ENCODE peak calls at places on chromosome 11, in nine cellular contexts. D, V, P, Q, F, W, R, L and J are unnamed samples.

GRCh38 chr11:128399186-128399585 is 188.2 kb downstream of the ETS1 start:
- DNase-seq in D (no peak), V (no peak), P (no peak), Q (no peak), F (no peak), W (no peak), R (no peak), L (no peak), J (no peak)

GRCh38 chr11:125091247-125091876 is 20.1 kb downstream of the TMEM218 start:
- DNase-seq in D (no peak), V (no peak), P (no peak), Q (peak; percentile 68), F (peak; percentile 58), W (no peak), R (peak; percentile 89), L (peak; percentile 16), J (peak; percentile 84)

GRCh38 chr11:134370526-134371435 is 39.0 kb downstream of the GLB1L2 start:
- DNase-seq in D (no peak), V (no peak), P (no peak), Q (no peak), F (no peak), W (no peak), R (no peak), L (no peak), J (no peak)

GRCh38 chr11:27184458-27185312 is 144.1 kb downstream of the BBOX1 start:
- DNase-seq in D (no peak), V (no peak), P (no peak), Q (no peak), F (no peak), W (no peak), R (no peak), L (no peak), J (no peak)

GRCh38 chr11:117438371-117439000 is 110.8 kb downstream of the CEP164 start:
- DNase-seq in D (no peak), V (no peak), P (no peak), Q (no peak), F (no peak), W (no peak), R (no peak), L (no peak), J (no peak)

GRCh38 chr11:94198718-94199117 is 70.1 kb downstream of the PANX1 start:
- DNase-seq in D (no peak), V (no peak), P (no peak), Q (no peak), F (no peak), W (no peak), R (no peak), L (no peak), J (no peak)

GRCh38 chr11:117523680-117524079 is 196.0 kb downstream of the CEP164 start:
- DNase-seq in D (no peak), V (no peak), P (no peak), Q (no peak), F (no peak), W (no peak), R (no peak), L (no peak), J (no peak)

GRCh38 chr11:833849-834311 is 1.1 kb downstream of the CD151 start:
- DNase-seq in D (no peak), V (no peak), P (no peak), Q (no peak), F (no peak), W (no peak), R (no peak), L (peak; percentile 59), J (no peak)

GRCh38 chr11:125110996-125111340 is 458 bp downstream of the TMEM218 start:
- DNase-seq in D (no peak), V (no peak), P (no peak), Q (no peak), F (no peak), W (no peak), R (no peak), L (no peak), J (no peak)

GRCh38 chr11:60994450-60995135 is 23.1 kb downstream of the CD6 start:
- DNase-seq in D (no peak), V (no peak), P (no peak), Q (no peak), F (no peak), W (no peak), R (no peak), L (no peak), J (no peak)

GRCh38 chr11:96122601-96123044 is 198.7 kb upstream of the MTMR2 start:
- DNase-seq in D (no peak), V (no peak), P (no peak), Q (no peak), F (no peak), W (no peak), R (no peak), L (no peak), J (no peak)

GRCh38 chr11:94111660-94112059 is 17.0 kb upstream of the PANX1 start:
- DNase-seq in D (no peak), V (no peak), P (no peak), Q (no peak), F (no peak), W (no peak), R (no peak), L (no peak), J (no peak)

DNA sequence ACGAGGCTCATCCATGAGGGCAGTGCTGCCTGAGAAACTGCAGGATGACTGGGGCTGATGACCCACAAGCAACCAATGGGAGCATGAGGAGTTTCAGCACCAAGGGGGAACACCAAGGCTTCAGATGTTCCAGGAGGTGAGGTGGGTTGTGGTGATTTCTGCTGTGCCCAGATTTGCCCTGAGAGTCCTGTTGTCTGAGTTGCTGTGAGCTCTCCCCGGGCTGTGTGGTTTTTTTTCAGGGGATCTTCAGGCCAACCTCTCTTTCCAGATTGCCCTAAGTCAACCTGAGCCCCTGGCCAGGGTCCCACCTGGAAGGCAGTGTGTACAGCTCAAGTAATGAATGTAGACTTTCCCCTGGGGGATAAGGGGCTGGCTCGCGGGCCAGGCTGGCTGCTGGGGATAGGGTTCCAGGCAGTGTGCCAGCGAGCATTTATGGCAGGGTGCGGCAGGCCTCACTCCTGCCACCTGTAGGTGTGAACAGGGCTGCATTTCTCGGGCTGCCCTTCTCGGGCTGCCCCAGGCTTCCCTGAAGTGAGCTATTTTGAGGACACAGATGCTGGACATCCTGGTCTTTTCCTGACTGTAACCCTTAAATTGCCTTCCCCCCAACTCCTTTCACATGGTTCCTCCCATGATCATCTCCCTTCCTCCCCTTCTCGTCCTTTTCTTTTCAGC is 9.8 kb downstream of the SLC22A6 start:
- DNase-seq in D (no peak), V (no peak), P (peak; percentile 8), Q (peak; percentile 76), F (no peak), W (peak; percentile 87), R (peak; percentile 67), L (peak; percentile 88), J (no peak)
- TF ChIP-seq CTCF in D (no peak), V (peak; percentile 66), P (no peak), Q (peak; percentile 79), F (peak; percentile 27), W (peak; percentile 74), R (peak; percentile 64), L (peak; percentile 50), J (peak; percentile 47)

DNA sequence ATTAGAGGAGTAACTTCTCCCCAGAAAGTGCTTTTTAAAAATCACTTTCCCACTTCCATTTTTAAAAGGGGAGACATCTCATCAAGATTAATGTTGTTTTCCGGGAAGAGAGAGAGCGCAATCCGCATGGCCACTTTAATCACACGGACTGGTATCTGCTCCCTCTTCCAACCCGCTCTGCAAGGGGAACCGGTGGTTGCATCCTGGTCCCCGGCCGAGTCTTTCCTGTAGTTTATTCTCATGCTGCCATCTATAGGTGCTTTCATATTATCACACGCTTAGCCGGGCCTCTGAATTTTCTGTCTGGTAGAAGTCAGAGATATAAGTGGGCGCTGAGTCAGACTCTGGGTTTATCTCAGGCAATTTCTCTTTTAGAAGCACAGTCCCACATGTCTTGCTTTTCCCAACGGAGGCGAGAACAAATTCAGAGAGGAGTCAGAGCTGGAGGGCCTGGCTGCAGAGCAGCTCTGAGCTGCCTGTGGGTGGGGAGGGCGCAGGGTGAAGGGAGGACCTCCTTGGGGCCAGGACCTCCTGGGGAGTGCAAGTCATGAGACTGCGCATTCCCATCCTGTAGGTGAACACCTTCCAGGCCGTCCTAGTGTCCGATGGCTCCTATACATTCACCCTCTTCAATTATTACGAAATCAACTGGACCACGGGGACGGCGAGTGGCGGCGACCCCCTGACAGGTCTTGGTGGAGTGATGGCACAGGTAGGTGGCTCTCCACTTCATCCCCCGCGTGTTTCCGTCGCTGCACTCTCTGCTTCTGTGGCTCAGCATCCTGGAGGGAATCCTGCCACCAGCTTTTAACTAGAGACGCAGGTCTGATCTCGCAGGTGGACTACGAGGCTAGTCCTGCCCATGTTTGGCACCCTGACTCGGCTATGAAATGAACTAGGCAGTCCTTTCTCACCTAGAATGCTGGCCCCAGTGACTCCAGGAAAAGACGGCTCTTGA is 11.7 kb downstream of the TECTA start:
- DNase-seq in D (peak; percentile 54), V (peak; percentile 32), P (peak; percentile 15), Q (peak; percentile 78), F (peak; percentile 54), W (no peak), R (peak; percentile 81), L (peak; percentile 44), J (no peak)
- TF ChIP-seq CTCF in D (peak; percentile 55), V (peak; percentile 65), P (peak; percentile 49), Q (peak; percentile 73), F (peak; percentile 73), W (peak; percentile 21), R (peak; percentile 70), L (peak; percentile 43), J (peak; percentile 70)

DNA sequence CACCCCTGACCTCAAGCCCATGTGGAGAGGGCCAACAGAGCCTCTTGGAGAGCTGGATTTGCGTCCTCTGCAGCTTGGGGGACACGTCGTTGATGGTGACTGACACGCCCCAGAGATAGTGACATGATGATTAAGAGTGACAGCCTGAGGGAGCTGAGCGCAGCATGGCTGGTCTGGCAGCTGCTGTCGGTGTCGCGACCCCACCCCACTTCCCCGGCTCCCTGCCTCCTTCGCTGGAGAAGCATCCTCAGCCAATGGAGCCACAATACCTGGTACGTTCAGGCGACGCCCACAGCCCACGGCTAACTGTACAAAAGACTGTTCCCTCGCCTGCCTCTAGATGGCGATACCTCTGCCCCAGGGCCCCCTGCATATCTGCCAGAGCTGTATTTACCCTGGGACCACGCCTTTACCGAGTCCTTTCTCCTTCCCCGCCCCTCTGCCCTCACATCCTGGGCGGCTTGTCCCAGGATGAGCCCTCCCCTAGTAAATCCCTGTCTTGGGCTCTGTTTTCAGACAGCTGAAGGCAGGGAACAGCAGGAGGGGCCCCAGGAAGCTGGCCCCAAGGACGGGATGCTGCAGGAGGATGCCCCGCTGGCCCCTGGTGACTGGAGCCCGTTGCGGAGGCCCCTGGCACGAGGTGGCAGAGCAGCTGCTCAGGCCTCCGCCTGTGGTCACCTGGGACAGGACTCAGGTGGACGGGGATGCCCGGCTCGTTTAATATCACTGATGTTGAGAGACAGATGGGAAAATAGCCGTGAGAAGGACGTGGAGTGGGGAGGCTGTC is 90.6 kb downstream of the RPS6KA4 start:
- DNase-seq in D (peak; percentile 34), V (peak; percentile 72), P (peak; percentile 71), Q (peak; percentile 91), F (no peak), W (peak; percentile 67), R (peak; percentile 89), L (peak; percentile 73), J (no peak)
- TF ChIP-seq CTCF in D (peak; percentile 54), V (peak; percentile 81), P (peak; percentile 63), Q (peak; percentile 92), F (peak; percentile 85), W (peak; percentile 81), R (peak; percentile 81), L (peak; percentile 75), J (peak; percentile 79)

GRCh38 chr11:92087916-92088537 is 136.6 kb upstream of the FAT3 start:
- DNase-seq in D (no peak), V (no peak), P (no peak), Q (no peak), F (no peak), W (no peak), R (no peak), L (no peak), J (no peak)

GRCh38 chr11:92082652-92083051 is 142.0 kb upstream of the FAT3 start:
- DNase-seq in D (no peak), V (no peak), P (no peak), Q (no peak), F (no peak), W (no peak), R (no peak), L (no peak), J (no peak)

GRCh38 chr11:92083123-92083522 is 141.5 kb upstream of the FAT3 start:
- DNase-seq in D (no peak), V (no peak), P (no peak), Q (no peak), F (no peak), W (no peak), R (no peak), L (no peak), J (no peak)
- TF ChIP-seq CTCF in D (no peak), V (no peak), P (no peak), Q (no peak), F (no peak), W (no peak), R (no peak), L (no peak), J (no peak)